ENCODE peak calls at places on chromosomes 4 and X, in six cellular contexts. M is upper lobe of right lung, L is OCI-LY7, H is HCT116, P is tibial nerve, X is fibroblast of mammary gland. I is an unnamed sample.

GRCh38 chr4:154399259-154399974 is 92.2 kb downstream of the DCHS2 start:
- DNase-seq in X (peak; percentile 67), M (no peak), P (no peak), H (no peak), L (no peak), I (no peak)

GRCh38 chr4:110211007-110211769 is 12.8 kb upstream of the ELOVL6 start:
- DNase-seq in P (peak; percentile 41), L (peak; percentile 66), H (no peak), M (no peak), X (peak; percentile 66), I (no peak)

GRCh38 chr4:99471896-99472295 is 36.8 kb upstream of the ADH7 start:
- DNase-seq in L (no peak), X (no peak), H (no peak), P (no peak), M (no peak), I (no peak)

GRCh38 chrX:18725316-18725943 is 18.0 kb downstream of the PPEF1 start:
- DNase-seq in P (no peak), X (no peak), L (no peak), H (no peak), M (no peak), I (no peak)

GRCh38 chrX:115988825-115989224 is 181.7 kb upstream of the AGTR2 start:
- DNase-seq in L (no peak), P (no peak), X (no peak), M (no peak), H (no peak), I (no peak)

GRCh38 chrX:137568741-137569469 is 3.0 kb downstream of the ZIC3 start:
- DNase-seq in M (no peak), X (no peak), H (no peak), L (no peak), P (no peak), I (no peak)

GRCh38 chr4:130071746-130072145 is 975.8 kb downstream of the C4orf33 start:
- DNase-seq in M (no peak), P (no peak), X (no peak), H (no peak), L (no peak), I (no peak)

GRCh38 chr4:98446499-98447375 is 185.6 kb downstream of the RAP1GDS1 start:
- DNase-seq in L (peak; percentile 65), P (no peak), X (peak; percentile 82), H (no peak), M (no peak), I (no peak)

GRCh38 chrX:138026211-138026610 is 460.3 kb downstream of the ZIC3 start:
- DNase-seq in P (no peak), X (peak; percentile 4), H (no peak), L (peak; percentile 2), M (no peak), I (no peak)

GRCh38 chr4:7128234-7128633 is 60.4 kb upstream of the GRPEL1 start:
- DNase-seq in L (no peak), H (no peak), P (no peak), M (no peak), X (no peak), I (no peak)

GRCh38 chr4:114217150-114217817 is 237.8 kb upstream of the ARSJ start:
- DNase-seq in P (no peak), M (no peak), X (no peak), L (no peak), H (no peak), I (no peak)

GRCh38 chr4:70651864-70652506 is 14.3 kb downstream of the JCHAIN start:
- DNase-seq in X (peak; percentile 53), H (peak; percentile 52), L (peak; percentile 62), M (no peak), P (no peak), I (no peak)

GRCh38 chr4:141413366-141413765 is 192.7 kb downstream of the ZNF330 start:
- DNase-seq in L (no peak), M (no peak), P (no peak), X (no peak), H (no peak), I (no peak)

GRCh38 chrX:40644821-40645358 is 2.5 kb downstream of the CXorf38 start:
- DNase-seq in X (peak; percentile 83), H (no peak), L (peak; percentile 54), P (peak; percentile 60), M (peak; percentile 67), I (peak; percentile 21)
- H3K4me3 ChIP-seq in X (peak overlapping the region; percentile 46), H (no peak overlapping the region), L (peak overlapping the region; percentile 75), P (peak overlapping the region; percentile 12), M (peak overlapping the region; percentile 48), I (peak overlapping the region; percentile 41)

DNA sequence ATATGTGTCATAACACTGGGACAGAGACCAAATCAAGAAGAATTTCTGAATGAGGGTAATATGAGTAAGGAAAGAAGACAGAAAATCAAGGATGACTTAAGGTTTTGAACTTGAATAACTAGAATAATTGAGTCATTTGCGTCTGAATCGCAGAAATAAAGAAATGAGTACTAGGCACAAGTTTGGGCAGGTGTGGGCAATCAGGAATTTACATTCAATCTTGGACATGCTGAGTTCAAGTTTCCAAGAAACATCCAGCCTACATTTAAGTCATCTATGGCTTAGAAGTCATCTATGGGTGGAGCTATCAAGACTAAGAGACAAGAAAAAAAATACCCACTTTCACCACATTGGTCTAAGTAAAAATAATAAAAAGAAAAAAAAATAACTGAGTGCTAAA is 30.4 kb upstream of the WDR44 start:
- DNase-seq in P (no peak), L (no peak), H (no peak), X (no peak), M (no peak), I (no peak)
- TF ChIP-seq CTCF in P (no peak), L (no peak), H (no peak), X (no peak), M (no peak), I (no peak)

GRCh38 chr4:101086801-101087586 is 260.3 kb downstream of the PPP3CA start:
- DNase-seq in H (no peak), M (no peak), L (peak; percentile 39), P (no peak), X (no peak), I (no peak)
- H3K4me3 ChIP-seq in H (no peak overlapping the region), M (no peak overlapping the region), L (no peak overlapping the region), P (no peak overlapping the region), X (no peak overlapping the region), I (no peak overlapping the region)

GRCh38 chrX:9988762-9989161 is 21.6 kb downstream of the CLDN34 start:
- DNase-seq in M (no peak), H (no peak), X (peak; percentile 23), L (peak; percentile 29), P (no peak), I (no peak)
- TF ChIP-seq CTCF in M (peak; percentile 37), H (peak; percentile 44), X (peak; percentile 50), L (peak; percentile 73), P (peak; percentile 61), I (peak; percentile 18)

GRCh38 chrX:150558424-150558823 is 10.0 kb upstream of the MTM1 start:
- DNase-seq in L (no peak), X (no peak), H (no peak), M (no peak), P (no peak), I (no peak)
- H3K4me3 ChIP-seq in L (no peak overlapping the region), X (no peak overlapping the region), H (no peak overlapping the region), M (no peak overlapping the region), P (no peak overlapping the region), I (no peak overlapping the region)

GRCh38 chrX:119288890-119289393 is 52.9 kb downstream of the PGRMC1 start:
- DNase-seq in M (no peak), L (no peak), P (no peak), X (no peak), H (no peak), I (no peak)

GRCh38 chrX:119292445-119292844 is 56.4 kb downstream of the PGRMC1 start:
- DNase-seq in H (no peak), X (peak; percentile 1), P (no peak), L (no peak), M (no peak), I (no peak)
- TF ChIP-seq CTCF in H (peak; percentile 16), X (peak; percentile 18), P (no peak), L (peak; percentile 18), M (no peak), I (peak; percentile 6)

GRCh38 chr4:10733486-10733885 is 48.9 kb upstream of the CLNK start:
- DNase-seq in L (no peak), H (no peak), M (no peak), P (no peak), X (no peak), I (no peak)

GRCh38 chr4:10731690-10732089 is 47.1 kb upstream of the CLNK start:
- DNase-seq in H (no peak), M (no peak), X (no peak), P (no peak), L (no peak), I (no peak)

GRCh38 chr4:10731162-10731561 is 46.6 kb upstream of the CLNK start:
- DNase-seq in M (no peak), H (no peak), P (no peak), X (no peak), L (no peak), I (no peak)

GRCh38 chr4:10733016-10733415 is 48.4 kb upstream of the CLNK start:
- DNase-seq in P (no peak), M (no peak), L (no peak), H (no peak), X (no peak), I (no peak)

DNA sequence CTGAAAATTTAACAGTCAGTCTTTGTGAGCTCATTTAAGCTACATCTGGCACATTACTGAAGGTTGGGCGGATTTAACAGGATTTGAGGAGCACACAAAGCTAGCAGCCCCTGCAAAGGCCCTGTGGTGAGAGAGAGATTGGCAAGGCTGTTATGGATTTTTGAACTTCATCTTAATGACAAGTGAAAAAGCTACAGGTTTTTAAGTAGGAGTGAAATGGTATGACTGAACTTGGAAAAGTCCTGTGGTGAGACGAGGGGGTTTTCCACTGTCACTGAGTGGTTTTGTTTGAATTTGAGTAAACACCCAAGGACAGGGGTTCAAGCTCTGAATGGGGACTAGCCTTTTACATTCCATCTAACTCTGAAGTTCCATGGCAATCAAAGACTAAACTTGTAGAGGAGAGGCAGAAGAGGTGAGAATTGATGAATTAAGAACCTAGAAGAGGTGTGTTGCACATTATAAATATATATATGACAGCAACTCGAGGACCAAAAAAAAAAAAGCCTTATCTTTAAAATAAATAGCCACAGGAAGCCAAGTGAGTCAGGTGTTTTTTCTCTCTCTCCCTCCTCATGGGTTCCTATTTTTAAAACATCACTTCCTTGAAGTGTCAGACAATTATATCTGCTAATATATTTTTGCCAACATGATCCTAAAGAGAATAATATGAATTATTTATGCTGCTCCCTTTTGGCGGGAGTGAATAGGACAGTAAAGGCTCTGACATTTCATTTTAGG is 47.8 kb upstream of the CLNK start:
- DNase-seq in L (no peak), H (no peak), P (no peak), M (no peak), X (no peak), I (no peak)
- H3K4me3 ChIP-seq in L (no peak overlapping the region), H (no peak overlapping the region), P (no peak overlapping the region), M (no peak overlapping the region), X (no peak overlapping the region), I (no peak overlapping the region)

GRCh38 chrX:41133551-41133950 is 48.3 kb downstream of the USP9X start:
- DNase-seq in P (no peak), X (no peak), H (no peak), L (no peak), M (no peak), I (no peak)

GRCh38 chrX:41142130-41142529 is 56.9 kb downstream of the USP9X start:
- DNase-seq in H (no peak), X (no peak), P (no peak), M (no peak), L (no peak), I (no peak)

GRCh38 chrX:41131766-41132165 is 46.5 kb downstream of the USP9X start:
- DNase-seq in L (no peak), P (no peak), H (no peak), M (no peak), X (no peak), I (no peak)

GRCh38 chrX:41137589-41137988 is 52.3 kb downstream of the USP9X start:
- DNase-seq in L (peak; percentile 19), H (no peak), M (no peak), P (no peak), X (peak; percentile 36), I (no peak)
- TF ChIP-seq CTCF in L (peak; percentile 66), H (peak; percentile 27), M (peak; percentile 31), P (no peak), X (peak; percentile 66), I (no peak)